ENCODE peak calls at places on chromosome X, in nine cellular contexts. One of them, this sample, is unnamed.

GRCh38 chrX:70013483-70014222 is 36.1 kb downstream of the AWAT2 start:
- DNase-seq in LoVo: no peak
- DNase-seq in iPS-NIHi11: no peak
- DNase-seq in HEK293T: no peak
- DNase-seq in activated naive CD4-positive, alpha-beta T cell: no peak
- DNase-seq in bronchial epithelial cell: no peak
- DNase-seq in psoas muscle: peak
- DNase-seq in colonic mucosa: no peak
- DNase-seq in LHCN-M2: no peak
- DNase-seq in this sample: no peak

GRCh38 chrX:112120737-112121136 is 38.2 kb upstream of the TRPC5 start:
- DNase-seq in LoVo: no peak
- DNase-seq in iPS-NIHi11: no peak
- DNase-seq in HEK293T: no peak
- DNase-seq in activated naive CD4-positive, alpha-beta T cell: no peak
- DNase-seq in bronchial epithelial cell: no peak
- DNase-seq in psoas muscle: no peak
- DNase-seq in colonic mucosa: no peak
- DNase-seq in LHCN-M2: no peak
- DNase-seq in this sample: no peak

GRCh38 chrX:96776966-96777365 is 92.3 kb downstream of the DIAPH2 start:
- DNase-seq in LoVo: no peak
- DNase-seq in iPS-NIHi11: no peak
- DNase-seq in HEK293T: no peak
- DNase-seq in activated naive CD4-positive, alpha-beta T cell: no peak
- DNase-seq in bronchial epithelial cell: no peak
- DNase-seq in psoas muscle: no peak
- DNase-seq in colonic mucosa: no peak
- DNase-seq in LHCN-M2: peak
- DNase-seq in this sample: no peak

GRCh38 chrX:115949900-115950822 is 220.4 kb upstream of the AGTR2 start:
- DNase-seq in LoVo: no peak
- DNase-seq in iPS-NIHi11: peak
- DNase-seq in HEK293T: peak
- DNase-seq in activated naive CD4-positive, alpha-beta T cell: no peak
- DNase-seq in bronchial epithelial cell: no peak
- DNase-seq in psoas muscle: peak
- DNase-seq in colonic mucosa: no peak
- DNase-seq in LHCN-M2: no peak
- DNase-seq in this sample: no peak

GRCh38 chrX:39777623-39778025 is 320.1 kb downstream of the BCOR start:
- DNase-seq in LoVo: no peak
- DNase-seq in iPS-NIHi11: no peak
- DNase-seq in HEK293T: no peak
- DNase-seq in activated naive CD4-positive, alpha-beta T cell: no peak
- DNase-seq in bronchial epithelial cell: no peak
- DNase-seq in psoas muscle: no peak
- DNase-seq in colonic mucosa: no peak
- DNase-seq in LHCN-M2: no peak
- DNase-seq in this sample: no peak

GRCh38 chrX:41029332-41029731 is 55.9 kb upstream of the USP9X start:
- DNase-seq in LoVo: no peak
- DNase-seq in iPS-NIHi11: no peak
- DNase-seq in HEK293T: no peak
- DNase-seq in activated naive CD4-positive, alpha-beta T cell: no peak
- DNase-seq in bronchial epithelial cell: peak
- DNase-seq in psoas muscle: no peak
- DNase-seq in colonic mucosa: no peak
- DNase-seq in LHCN-M2: peak
- DNase-seq in this sample: no peak

GRCh38 chrX:107442914-107443527 is 6.4 kb upstream of the FRMPD3 start:
- DNase-seq in LoVo: no peak
- DNase-seq in iPS-NIHi11: no peak
- DNase-seq in HEK293T: no peak
- DNase-seq in activated naive CD4-positive, alpha-beta T cell: no peak
- DNase-seq in bronchial epithelial cell: no peak
- DNase-seq in psoas muscle: no peak
- DNase-seq in colonic mucosa: peak
- DNase-seq in LHCN-M2: no peak
- DNase-seq in this sample: no peak

GRCh38 chrX:10725071-10725470 is 104.7 kb upstream of the MID1 start:
- DNase-seq in LoVo: no peak
- DNase-seq in iPS-NIHi11: no peak
- DNase-seq in HEK293T: peak
- DNase-seq in activated naive CD4-positive, alpha-beta T cell: no peak
- DNase-seq in bronchial epithelial cell: no peak
- DNase-seq in psoas muscle: no peak
- DNase-seq in colonic mucosa: no peak
- DNase-seq in LHCN-M2: no peak
- DNase-seq in this sample: peak

GRCh38 chrX:16712825-16713155 is 321 bp upstream of the CTPS2 start:
- DNase-seq in LoVo: no peak
- DNase-seq in iPS-NIHi11: no peak
- DNase-seq in HEK293T: no peak
- DNase-seq in activated naive CD4-positive, alpha-beta T cell: no peak
- DNase-seq in bronchial epithelial cell: no peak
- DNase-seq in psoas muscle: no peak
- DNase-seq in colonic mucosa: no peak
- DNase-seq in LHCN-M2: no peak
- DNase-seq in this sample: no peak